ENCODE peak calls at places on chromosomes 1 and 21, in seven cellular contexts. V, Z, Q, N, G, I and U are unnamed samples. For H3K4me1, the result is how much of the 10 kb centered on the place peaks cover.

GRCh38 chr1:25973610-25974355 is 24.1 kb downstream of the PAFAH2 start:
- DNase-seq in V (no peak), Z (no peak), Q (no peak), N (no peak), G (peak), I (no peak), U (no peak)

GRCh38 chr1:202230939-202231645 is 37.5 kb downstream of the LGR6 start:
- DNase-seq in V (no peak), Z (no peak), Q (no peak), N (no peak), G (peak), I (no peak), U (peak)

GRCh38 chr1:93672477-93673158 is 9.0 kb downstream of the BCAR3 start:
- DNase-seq in V (no peak), Z (no peak), Q (peak), N (peak), G (no peak), I (no peak), U (no peak)

GRCh38 chr1:28199328-28200233 is 23.1 kb upstream of the PTAFR start:
- DNase-seq in V (no peak), Z (no peak), Q (no peak), N (peak), G (no peak), I (no peak), U (peak)

GRCh38 chr1:196611873-196612272 is 3.6 kb upstream of the KCNT2 start:
- DNase-seq in V (no peak), Z (no peak), Q (no peak), N (no peak), G (no peak), I (no peak), U (no peak)

GRCh38 chr1:223765719-223766340 is 53.5 kb downstream of the CAPN2 start:
- DNase-seq in V (no peak), Z (no peak), Q (no peak), N (no peak), G (no peak), I (no peak), U (no peak)

GRCh38 chr21:44942566-44942965 is 2.7 kb downstream of the SLX9 start:
- DNase-seq in V (no peak), Z (no peak), Q (no peak), N (no peak), G (no peak), I (no peak), U (no peak)

GRCh38 chr1:88678405-88678804 is 5.7 kb upstream of the PKN2 start:
- DNase-seq in V (no peak), Z (no peak), Q (no peak), N (no peak), G (no peak), I (no peak), U (peak)

GRCh38 chr1:230429072-230429735 is 3.1 kb upstream of the PGBD5 start:
- DNase-seq in V (no peak), Z (no peak), Q (no peak), N (no peak), G (no peak), I (no peak), U (no peak)

GRCh38 chr1:225670356-225670755 is 17.4 kb upstream of the ENAH start:
- DNase-seq in V (no peak), Z (no peak), Q (no peak), N (no peak), G (no peak), I (no peak), U (no peak)

GRCh38 chr21:35027558-35028450 is 21.3 kb downstream of the RUNX1 start:
- DNase-seq in V (peak), Z (no peak), Q (no peak), N (no peak), G (no peak), I (no peak), U (no peak)

GRCh38 chr1:61253059-61253735 is 170.8 kb downstream of the NFIA start:
- DNase-seq in V (no peak), Z (no peak), Q (peak), N (peak), G (peak), I (peak), U (no peak)

GRCh38 chr1:8202182-8202905 is 115.6 kb upstream of the SLC45A1 start:
- DNase-seq in V (no peak), Z (peak), Q (peak), N (peak), G (peak), I (peak), U (peak)

GRCh38 chr1:151680812-151681211 is 35.8 kb downstream of the CELF3 start:
- DNase-seq in V (no peak), Z (peak), Q (no peak), N (no peak), G (peak), I (no peak), U (no peak)

GRCh38 chr1:6448749-6449631 is 17.0 kb downstream of the TNFRSF25 start:
- DNase-seq in V (no peak), Z (no peak), Q (no peak), N (no peak), G (peak), I (no peak), U (peak)

GRCh38 chr1:154953611-154954038 is 2.3 kb downstream of the PBXIP1 start:
- DNase-seq in V (no peak), Z (no peak), Q (no peak), N (no peak), G (no peak), I (no peak), U (no peak)

GRCh38 chr21:25552856-25553255 is 54.4 kb downstream of the MRPL39 start:
- DNase-seq in V (no peak), Z (no peak), Q (no peak), N (no peak), G (no peak), I (no peak), U (no peak)

GRCh38 chr1:93692983-93693591 is 11.4 kb upstream of the BCAR3 start:
- DNase-seq in V (peak), Z (peak), Q (no peak), N (no peak), G (peak), I (no peak), U (no peak)

GRCh38 chr1:19398309-19398760 is 86.2 kb downstream of the SLC66A1 start:
- DNase-seq in V (no peak), Z (no peak), Q (no peak), N (no peak), G (peak), I (no peak), U (no peak)

GRCh38 chr1:33256335-33256700 is at the start of gene ZNF362:
- DNase-seq in V (peak), Z (no peak), Q (peak), N (peak), G (peak), I (no peak), U (peak)

GRCh38 chr1:229230893-229231753 is 39.8 kb upstream of the RAB4A start:
- DNase-seq in V (no peak), Z (peak), Q (no peak), N (peak), G (peak), I (peak), U (no peak)

GRCh38 chr1:7679873-7680790 is 91.0 kb upstream of the VAMP3 start:
- DNase-seq in V (no peak), Z (no peak), Q (peak), N (peak), G (peak), I (no peak), U (peak)

GRCh38 chr1:17188889-17189631 is 15.9 kb upstream of the PADI1 start:
- DNase-seq in V (no peak), Z (no peak), Q (no peak), N (peak), G (no peak), I (no peak), U (no peak)

GRCh38 chr1:159900086-159900680 is at the start of gene CFAP45:
- DNase-seq in V (no peak), Z (peak), Q (peak), N (peak), G (peak), I (peak), U (peak)

GRCh38 chr1:100762461-100762860 is 42.9 kb downstream of the VCAM1 start:
- DNase-seq in V (no peak), Z (no peak), Q (no peak), N (no peak), G (no peak), I (no peak), U (no peak)

GRCh38 chr1:168079761-168080160 is 57.0 kb downstream of the GPR161 start:
- DNase-seq in V (no peak), Z (peak), Q (no peak), N (no peak), G (peak), I (no peak), U (no peak)

GRCh38 chr1:31389616-31390015 is 16.7 kb upstream of the FABP3 start:
- DNase-seq in V (no peak), Z (no peak), Q (no peak), N (no peak), G (no peak), I (no peak), U (no peak)

GRCh38 chr1:110783292-110783918 is 89.5 kb upstream of the CD53 start:
- DNase-seq in V (peak), Z (peak), Q (peak), N (peak), G (peak), I (peak), U (no peak)
- H3K4me1 ChIP-seq in V (under half), Z (under half), Q (under half), N (under half), G (under half), I (under half), U (under half)

GRCh38 chr1:197915797-197916686 is 1.1 kb upstream of the LHX9 start:
- DNase-seq in V (no peak), Z (peak), Q (peak), N (no peak), G (peak), I (no peak), U (peak)
- TF ChIP-seq CTCF in V (no peak), Z (peak), Q (peak), N (peak), G (peak), I (peak), U (no peak)

DNA sequence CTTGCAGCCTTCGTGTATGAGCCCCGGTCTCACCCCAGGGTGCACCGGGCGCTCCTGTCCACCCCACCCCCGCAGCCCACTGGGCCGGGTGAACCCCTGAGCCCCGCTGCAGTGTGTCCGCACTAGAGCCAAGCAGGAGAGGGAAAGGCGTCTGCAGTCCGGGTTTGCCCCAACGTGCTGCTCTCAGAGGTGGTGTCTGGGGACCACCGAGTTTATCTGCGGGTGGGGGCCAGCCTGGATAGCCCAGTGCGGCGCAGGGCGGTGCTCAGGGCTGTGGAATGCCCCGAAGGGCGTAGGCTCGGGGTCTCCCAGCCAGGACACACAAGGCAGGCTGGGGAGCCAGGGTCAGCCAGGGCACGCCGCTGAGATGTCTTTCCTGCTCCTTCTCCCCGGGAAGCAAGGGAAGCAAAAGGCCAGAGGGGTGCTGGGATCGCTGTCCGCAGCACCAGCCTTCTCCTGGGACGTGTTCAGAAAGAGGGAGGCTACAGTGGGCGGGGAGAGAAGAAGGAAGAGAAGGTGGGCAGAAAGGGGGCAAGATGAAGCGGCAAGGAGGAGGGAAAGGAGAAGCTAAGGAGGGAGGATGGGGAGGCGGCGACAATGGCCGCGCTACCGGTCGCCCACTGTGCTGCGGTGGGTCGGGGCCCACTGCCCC is 56.6 kb downstream of the MAB21L3 start:
- DNase-seq in V (no peak), Z (no peak), Q (no peak), N (no peak), G (peak), I (no peak), U (peak)
- H3K4me3 ChIP-seq in V (no peak), Z (no peak), Q (peak), N (peak), G (peak), I (peak), U (no peak)

DNA sequence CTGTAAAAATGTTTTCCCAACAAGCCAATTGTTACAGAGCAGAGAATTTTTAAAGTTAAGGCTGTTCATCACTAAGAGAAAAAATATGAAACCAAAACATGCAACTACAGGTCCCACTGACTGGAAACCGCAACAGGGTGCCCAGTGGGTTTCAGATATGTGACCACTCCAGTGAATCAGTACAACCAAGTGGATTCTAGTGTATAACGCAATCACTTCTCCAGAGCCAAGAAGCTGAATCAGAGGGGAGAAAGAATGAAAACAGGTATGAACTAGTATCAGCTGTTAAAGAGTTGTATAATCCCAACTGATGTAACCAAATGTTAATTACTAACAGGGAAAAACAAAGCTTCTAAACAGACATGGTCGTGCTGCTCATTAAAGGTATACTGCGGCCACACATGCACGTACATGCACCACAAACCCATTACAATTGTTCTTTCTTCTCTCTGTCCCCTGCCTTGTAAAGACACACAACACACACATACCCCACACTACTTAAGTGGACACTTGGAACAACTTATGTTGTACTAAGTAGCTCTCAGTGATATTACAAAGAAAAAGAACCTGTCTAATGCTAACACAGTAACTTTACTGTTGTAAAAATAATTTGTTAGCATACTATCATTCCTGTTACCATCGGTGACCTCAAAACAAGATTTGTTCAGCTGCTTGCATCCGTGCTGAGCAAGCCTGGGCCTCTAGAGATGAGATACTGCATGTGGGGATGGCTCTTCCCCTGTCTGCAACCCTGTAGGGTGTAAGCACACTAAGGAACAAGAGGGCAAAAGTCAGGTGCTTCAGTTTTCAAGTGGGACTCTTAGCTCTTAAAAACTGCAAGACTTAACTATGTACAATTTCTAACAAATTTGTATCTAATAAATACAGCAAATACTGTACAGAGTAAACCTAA is 74.2 kb downstream of the PTPN14 start:
- DNase-seq in V (no peak), Z (no peak), Q (no peak), N (no peak), G (peak), I (peak), U (no peak)
- H3K4me1 ChIP-seq in V (under half), Z (half or more), Q (under half), N (under half), G (under half), I (under half), U (under half)

DNA sequence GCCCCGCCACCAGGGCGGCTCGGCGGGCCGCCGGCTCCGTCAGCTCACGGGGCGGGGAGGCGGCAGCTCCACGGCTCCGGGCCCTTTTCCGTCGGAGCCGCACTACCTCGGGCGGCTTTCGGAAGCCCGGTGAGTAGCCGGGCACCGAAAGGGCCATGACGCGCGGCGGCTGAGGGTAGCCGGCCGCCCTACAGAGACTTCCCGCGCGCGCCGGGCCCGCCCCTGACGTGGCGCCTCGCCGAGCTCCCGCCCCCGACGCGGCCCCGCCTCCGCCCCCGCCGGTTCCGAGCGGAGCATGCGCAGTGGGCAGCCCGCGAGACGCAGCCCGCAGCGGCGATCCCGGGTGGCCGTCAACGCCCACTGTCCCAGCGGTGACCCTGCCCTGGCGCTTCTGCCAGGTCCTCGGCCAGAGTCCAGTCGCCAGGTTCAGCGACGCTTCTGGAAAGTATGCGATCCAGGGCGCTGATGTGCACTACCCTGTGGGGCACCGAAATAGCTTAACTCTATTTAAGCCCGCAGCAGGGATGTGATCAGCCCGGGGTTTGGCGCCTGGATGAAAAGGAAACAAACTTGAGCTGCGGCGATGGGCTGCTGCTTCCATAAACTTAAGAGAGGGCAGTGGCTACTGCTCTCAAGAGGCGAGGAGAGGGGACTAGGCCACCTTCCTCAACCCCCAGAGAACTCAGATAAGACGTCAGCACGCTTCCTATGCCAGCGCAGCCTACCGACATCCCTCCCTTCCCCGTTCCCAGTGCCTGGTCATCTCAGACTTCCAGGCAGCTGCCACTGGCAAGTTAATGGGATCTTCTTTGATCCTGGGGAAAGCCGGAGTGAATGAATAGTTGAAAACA is at the start of gene DONSON:
- DNase-seq in V (peak), Z (peak), Q (peak), N (peak), G (peak), I (peak), U (peak)
- TF ChIP-seq CTCF in V (peak), Z (no peak), Q (no peak), N (peak), G (no peak), I (no peak), U (no peak)

DNA sequence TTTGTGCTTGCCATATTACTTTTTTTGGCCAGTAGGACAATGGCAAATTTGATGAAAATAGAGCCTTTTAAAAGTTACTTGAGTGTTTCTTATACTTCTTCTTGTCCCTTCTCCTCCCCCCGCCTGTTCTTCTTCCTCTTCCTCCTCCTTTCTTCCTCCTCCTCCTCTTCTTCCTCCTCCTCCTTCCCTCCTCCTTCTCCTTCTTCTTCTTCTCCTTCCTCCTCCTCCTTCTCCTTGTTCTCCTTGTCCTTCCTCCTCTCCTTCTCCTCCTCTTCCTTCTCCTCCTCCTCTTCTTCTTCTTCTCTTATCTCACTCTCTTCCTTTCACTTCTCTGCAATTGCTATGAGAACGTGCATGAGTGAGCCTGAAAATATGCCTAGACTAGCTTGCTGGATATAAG is 466.2 kb upstream of the NR5A2 start:
- DNase-seq in V (no peak), Z (no peak), Q (no peak), N (no peak), G (no peak), I (no peak), U (no peak)
- H3K4me3 ChIP-seq in V (no peak), Z (no peak), Q (no peak), N (no peak), G (no peak), I (no peak), U (no peak)

DNA sequence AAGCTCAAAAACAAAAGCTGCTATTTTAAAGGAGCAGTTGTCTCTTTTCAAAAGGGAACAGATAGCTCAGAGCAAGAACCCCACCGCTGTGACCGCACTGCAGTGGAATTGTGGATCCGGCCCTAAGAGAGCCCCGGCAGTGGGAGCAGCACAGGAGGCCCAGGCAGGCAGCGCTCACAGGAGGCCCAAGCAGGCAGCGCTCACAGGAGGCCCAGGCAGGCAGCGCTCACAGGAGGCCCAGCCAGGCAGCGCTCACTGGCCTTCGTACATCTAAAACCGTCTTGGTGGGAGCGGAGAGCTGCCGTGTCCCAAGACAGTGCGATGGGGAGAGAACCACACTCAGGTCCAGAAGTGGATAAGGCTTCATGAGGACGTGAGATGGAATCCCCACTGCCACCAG is 4.0 kb downstream of the TFF3 start:
- DNase-seq in V (no peak), Z (no peak), Q (no peak), N (peak), G (no peak), I (no peak), U (no peak)
- H3K4me1 ChIP-seq in V (under half), Z (under half), Q (under half), N (under half), G (under half), I (under half), U (under half)

GRCh38 chr1:215824245-215824644 is 257.1 kb downstream of the KCTD3 start:
- DNase-seq in V (no peak), Z (no peak), Q (no peak), N (no peak), G (peak), I (no peak), U (no peak)
- TF ChIP-seq CTCF in V (peak), Z (peak), Q (no peak), N (no peak), G (peak), I (no peak), U (no peak)

GRCh38 chr1:171585715-171586114 is 36.3 kb upstream of the MYOCOS start:
- DNase-seq in V (no peak), Z (no peak), Q (no peak), N (no peak), G (no peak), I (no peak), U (no peak)

GRCh38 chr1:171581226-171581625 is 40.8 kb upstream of the MYOCOS start:
- DNase-seq in V (no peak), Z (no peak), Q (no peak), N (no peak), G (no peak), I (no peak), U (no peak)

GRCh38 chr1:171582589-171582988 is 39.5 kb upstream of the MYOCOS start:
- DNase-seq in V (no peak), Z (no peak), Q (no peak), N (no peak), G (no peak), I (no peak), U (no peak)

GRCh38 chr1:171581766-171582165 is 40.3 kb upstream of the MYOCOS start:
- DNase-seq in V (no peak), Z (no peak), Q (no peak), N (no peak), G (no peak), I (no peak), U (no peak)

GRCh38 chr1:171583581-171584194 is 38.4 kb upstream of the MYOCOS start:
- DNase-seq in V (no peak), Z (no peak), Q (no peak), N (no peak), G (no peak), I (no peak), U (no peak)
- H3K4me3 ChIP-seq in V (no peak), Z (no peak), Q (no peak), N (no peak), G (no peak), I (no peak), U (peak)